ENCODE peak calls at places on chromosomes 1 and 21, in six cellular contexts. M is fibroblast of lung, E is NCI-H2227 treated with DMSO at 0.1 percent for 48 hours, J is NCI-H1092, R is activated T-cell treated with anti-CD3 and anti-CD28 coated beads for 48 hours, N is left ventricle myocardium inferior. O is an unnamed sample.

GRCh38 chr1:221837886-221838285 is 96.0 kb upstream of the DUSP10 start:
- DNase-seq in R (no peak), J (no peak), N (no peak), M (no peak), E (no peak), O (no peak)

GRCh38 chr21:33478858-33479678 is 706 bp downstream of the TMEM50B start:
- DNase-seq in N (no peak), M (peak; percentile 27), R (peak; percentile 21), E (peak; percentile 36), J (peak; percentile 3), O (no peak)

GRCh38 chr21:37564924-37565529 is 198.5 kb downstream of the DYRK1A start:
- DNase-seq in R (no peak), M (no peak), E (no peak), N (no peak), J (peak; percentile 22), O (peak; percentile 27)

GRCh38 chr1:200896571-200897187 is 2.0 kb downstream of the INAVA start:
- DNase-seq in N (no peak), R (no peak), M (no peak), E (no peak), J (no peak), O (no peak)

GRCh38 chr1:229454056-229454455 is 20.2 kb upstream of the ACTA1 start:
- DNase-seq in J (no peak), N (no peak), R (no peak), E (no peak), M (no peak), O (no peak)

GRCh38 chr1:93588206-93588605 is 93.4 kb downstream of the BCAR3 start:
- DNase-seq in J (no peak), E (no peak), N (no peak), M (no peak), R (no peak), O (no peak)

GRCh38 chr1:178057863-178058576 is 35.9 kb upstream of the RASAL2 start:
- DNase-seq in E (no peak), N (peak; percentile 81), M (peak; percentile 9), R (no peak), J (no peak), O (peak; percentile 65)

GRCh38 chr1:160127865-160128523 is 12.4 kb downstream of the ATP1A2 start:
- DNase-seq in J (no peak), E (no peak), M (peak; percentile 38), N (no peak), R (no peak), O (no peak)

GRCh38 chr1:111269820-111270406 is 20.7 kb upstream of the CHIA start:
- DNase-seq in E (no peak), R (no peak), N (no peak), J (no peak), M (peak; percentile 32), O (no peak)

GRCh38 chr1:234716907-234717375 is 107.0 kb upstream of the IRF2BP2 start:
- DNase-seq in N (no peak), M (peak; percentile 42), R (no peak), E (no peak), J (peak; percentile 80), O (no peak)

GRCh38 chr1:99808391-99809115 is 41.6 kb upstream of the AGL start:
- DNase-seq in E (peak; percentile 66), J (peak; percentile 67), N (no peak), R (no peak), M (peak; percentile 92), O (peak; percentile 68)

GRCh38 chr1:112769611-112770010 is 54.5 kb upstream of the PPM1J start:
- DNase-seq in N (no peak), R (no peak), E (no peak), M (no peak), J (no peak), O (no peak)

GRCh38 chr1:76083189-76083588 is 8.6 kb downstream of the ST6GALNAC3 start:
- DNase-seq in E (no peak), N (no peak), J (no peak), R (no peak), M (no peak), O (no peak)

GRCh38 chr1:229714964-229715603 is 89.0 kb downstream of the URB2 start:
- DNase-seq in R (peak; percentile 23), M (no peak), J (no peak), N (no peak), E (no peak), O (no peak)

GRCh38 chr1:209583408-209583807 is at the start of gene CAMK1G:
- DNase-seq in M (peak; percentile 88), E (peak; percentile 88), N (no peak), J (no peak), R (no peak), O (peak; percentile 10)

GRCh38 chr1:117612517-117613248 is 6.8 kb downstream of the TENT5C start:
- DNase-seq in N (no peak), E (no peak), M (peak; percentile 85), J (no peak), R (no peak), O (no peak)

GRCh38 chr1:213326666-213327317 is 275.8 kb downstream of the RPS6KC1 start:
- DNase-seq in N (peak; percentile 48), M (peak; percentile 69), R (no peak), E (no peak), J (no peak), O (no peak)

GRCh38 chr21:31911138-31911907 is 38.5 kb downstream of the HUNK start:
- DNase-seq in E (no peak), J (no peak), N (no peak), R (no peak), M (no peak), O (no peak)

GRCh38 chr1:81758213-81758612 is 42.5 kb upstream of the ADGRL2 start:
- DNase-seq in E (no peak), J (no peak), R (no peak), N (no peak), M (no peak), O (no peak)

GRCh38 chr1:184289825-184290550 is 96.8 kb upstream of the C1orf21 start:
- DNase-seq in J (no peak), M (no peak), N (no peak), E (no peak), R (no peak), O (peak; percentile 49)

GRCh38 chr1:158095737-158096335 is 84.9 kb upstream of the CD1D start:
- DNase-seq in N (no peak), R (no peak), J (no peak), M (peak; percentile 28), E (no peak), O (peak; percentile 24)

GRCh38 chr1:50108497-50109073 is at the start of gene ELAVL4:
- DNase-seq in N (no peak), E (peak; percentile 93), J (peak; percentile 92), M (no peak), R (no peak), O (peak; percentile 64)

O was measured in COR-L47.